ENCODE peak calls at places on chromosomes 3 and 15, in seven cellular contexts. S is adrenal gland, P is MM.1S, K is H9, O is left lung, L is K562, C is keratinocyte. B is an unnamed sample.
A peak's percentile ranks its signal among the peaks of the same experiment; 100 is the strongest.

GRCh38 chr15:35852818-35853624 is 307.1 kb upstream of the DPH6 start:
- DNase-seq in O (no peak), P (no peak), K (no peak), L (no peak), C (no peak), S (no peak), B (no peak)

GRCh38 chr15:29039466-29040366 is 153.9 kb downstream of the APBA2 start:
- DNase-seq in P (no peak), K (no peak), S (no peak), O (no peak), C (no peak), L (no peak), B (no peak)

GRCh38 chr15:26128611-26129140 is 265.5 kb upstream of the ATP10A start:
- DNase-seq in C (no peak), O (no peak), P (no peak), S (no peak), L (no peak), K (no peak), B (no peak)

GRCh38 chr3:96813134-96813819 is 1.1 kb upstream of the EPHA6 start:
- DNase-seq in K (peak; percentile 90), L (no peak), S (peak; percentile 56), O (peak; percentile 87), C (no peak), P (peak; percentile 92), B (peak; percentile 89)

GRCh38 chr15:68730491-68731317 is 90.0 kb downstream of the ANP32A start:
- DNase-seq in P (peak; percentile 22), O (no peak), S (peak; percentile 37), L (peak; percentile 23), C (no peak), K (peak; percentile 63), B (no peak)

GRCh38 chr15:97350813-97351212 is 609.7 kb upstream of the ARRDC4 start:
- DNase-seq in L (no peak), S (no peak), C (no peak), P (no peak), O (no peak), K (no peak), B (no peak)

GRCh38 chr15:78915341-78916087 is 29.3 kb downstream of the CTSH start:
- DNase-seq in O (peak; percentile 74), L (no peak), C (peak; percentile 57), P (no peak), K (no peak), S (no peak), B (no peak)

GRCh38 chr15:45594835-45595530 is 7.8 kb downstream of the BLOC1S6 start:
- DNase-seq in C (no peak), K (no peak), L (no peak), O (no peak), S (no peak), P (no peak), B (no peak)

GRCh38 chr15:43150171-43150929 is 17.0 kb downstream of the TMEM62 start:
- DNase-seq in S (no peak), O (no peak), C (peak; percentile 98), L (peak; percentile 61), K (no peak), P (no peak), B (no peak)

GRCh38 chr15:65368300-65368617 is 9.5 kb downstream of the IGDCC3 start:
- DNase-seq in S (no peak), O (no peak), K (peak; percentile 77), C (no peak), P (no peak), L (no peak), B (no peak)

GRCh38 chr3:170180952-170181876 is at the start of gene PHC3:
- DNase-seq in O (peak; percentile 97), S (peak; percentile 92), C (peak; percentile 70), L (peak; percentile 98), K (peak; percentile 94), P (peak; percentile 95), B (peak; percentile 97)
- TF ChIP-seq CTCF in O (peak; percentile 13), S (peak; percentile 12), C (no peak), L (no peak), K (no peak), P (no peak), B (peak; percentile 25)

GRCh38 chr3:16513141-16514020 is at the start of gene RFTN1:
- DNase-seq in K (peak; percentile 45), P (peak; percentile 19), O (peak; percentile 90), S (peak; percentile 41), C (no peak), L (no peak), B (peak; percentile 65)
- TF ChIP-seq CTCF in K (no peak), P (no peak), O (no peak), S (no peak), C (no peak), L (no peak), B (no peak)

GRCh38 chr15:80241508-80241907 is 10.5 kb downstream of the CTXND1 start:
- DNase-seq in P (no peak), L (no peak), O (no peak), C (no peak), S (no peak), K (no peak), B (no peak)

GRCh38 chr15:80242802-80243201 is 9.2 kb downstream of the CTXND1 start:
- DNase-seq in O (no peak), K (no peak), L (no peak), P (no peak), C (no peak), S (peak; percentile 84), B (no peak)

GRCh38 chr15:80240261-80240660 is 11.8 kb downstream of the CTXND1 start:
- DNase-seq in S (no peak), O (no peak), K (no peak), C (no peak), P (no peak), L (no peak), B (no peak)

GRCh38 chr15:80246425-80246894 is 5.6 kb downstream of the CTXND1 start:
- DNase-seq in P (no peak), O (no peak), C (no peak), S (peak; percentile 67), L (no peak), K (no peak), B (no peak)

DNA sequence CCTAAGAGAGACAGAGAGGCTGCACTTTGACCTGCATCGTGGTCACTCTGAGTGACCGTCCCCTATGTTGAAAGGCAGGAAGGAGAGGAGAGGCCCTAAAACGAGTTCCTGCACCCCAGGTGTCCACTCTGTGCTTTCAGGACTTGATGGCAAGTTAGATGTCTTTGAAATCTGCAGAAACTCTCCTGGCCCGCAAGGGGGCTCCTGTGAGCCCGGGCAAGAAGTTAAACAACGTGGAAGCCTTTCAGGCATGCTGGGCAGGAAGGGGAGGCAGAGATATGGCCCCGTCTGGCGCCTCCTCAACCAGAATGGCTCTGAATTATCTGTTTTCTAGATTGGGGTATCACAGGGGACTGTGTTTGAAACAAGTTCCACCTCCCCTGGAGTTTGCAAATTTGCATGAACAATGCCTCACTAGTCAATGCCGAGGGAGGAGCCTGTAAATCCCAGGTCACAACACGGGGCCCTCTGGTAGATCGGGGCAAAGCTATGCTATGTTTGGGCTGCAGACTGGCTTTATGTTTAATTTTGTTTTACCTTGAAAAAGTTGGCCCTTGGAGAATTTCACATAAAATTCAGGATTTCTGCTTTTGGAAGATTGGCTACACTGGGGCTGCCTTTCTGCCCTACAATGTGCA is 9.8 kb downstream of the CTXND1 start:
- DNase-seq in O (no peak), C (peak; percentile 11), L (peak; percentile 64), K (peak; percentile 84), S (no peak), P (peak; percentile 65), B (peak; percentile 57)
- TF ChIP-seq CTCF in O (peak; percentile 30), C (peak; percentile 64), L (peak; percentile 86), K (peak; percentile 90), S (peak; percentile 20), P (peak; percentile 87), B (peak; percentile 59)

GRCh38 chr3:126567696-126568438 is 9.1 kb upstream of the C3orf22 start:
- DNase-seq in P (no peak), L (no peak), O (no peak), K (peak; percentile 40), S (no peak), C (no peak), B (no peak)
- TF ChIP-seq CTCF in P (no peak), L (no peak), O (no peak), K (peak; percentile 38), S (no peak), C (no peak), B (no peak)

GRCh38 chr15:38521316-38521715 is 43.3 kb downstream of the RASGRP1 start:
- DNase-seq in O (no peak), P (no peak), L (no peak), S (no peak), C (no peak), K (no peak), B (no peak)
- TF ChIP-seq CTCF in O (no peak), P (no peak), L (no peak), S (no peak), C (no peak), K (no peak), B (no peak)

GRCh38 chr3:160685144-160685766 is 8.3 kb downstream of the ARL14 start:
- DNase-seq in P (no peak), L (no peak), C (no peak), K (no peak), S (no peak), O (no peak), B (no peak)
- TF ChIP-seq CTCF in P (peak; percentile 45), L (no peak), C (peak; percentile 38), K (peak; percentile 56), S (no peak), O (peak; percentile 28), B (no peak)

B was measured in GM13977.